ENCODE peak calls at places on chromosomes 5 and 9, in nine cellular contexts. One of them, this sample, is unnamed.

GRCh38 chr5:38994329-38994927 is 79.8 kb downstream of the RICTOR start:
- DNase-seq in activated CD8-positive, alpha-beta memory T cell treated with anti-CD3 and anti-CD28 coated beads, Interleukin-2, amount 10 ng/mL, durations not matched to agents 7 days and 5 days: no peak
- DNase-seq in AG10803: peak
- DNase-seq in posterior cingulate gyrus: no peak
- DNase-seq in frontal cortex: peak
- DNase-seq in KG1: no peak
- DNase-seq in heart right ventricle: no peak
- DNase-seq in HuH-7.5: no peak
- DNase-seq in EH: peak
- DNase-seq in this sample: no peak

GRCh38 chr9:122228191-122228905 is 409 bp downstream of the LHX6 start:
- DNase-seq in activated CD8-positive, alpha-beta memory T cell treated with anti-CD3 and anti-CD28 coated beads, Interleukin-2, amount 10 ng/mL, durations not matched to agents 7 days and 5 days: no peak
- DNase-seq in AG10803: no peak
- DNase-seq in posterior cingulate gyrus: no peak
- DNase-seq in frontal cortex: peak
- DNase-seq in KG1: no peak
- DNase-seq in heart right ventricle: no peak
- DNase-seq in HuH-7.5: no peak
- DNase-seq in EH: no peak
- DNase-seq in this sample: peak

GRCh38 chr5:1891391-1891790 is 8.7 kb upstream of the IRX4 start:
- DNase-seq in activated CD8-positive, alpha-beta memory T cell treated with anti-CD3 and anti-CD28 coated beads, Interleukin-2, amount 10 ng/mL, durations not matched to agents 7 days and 5 days: no peak
- DNase-seq in AG10803: no peak
- DNase-seq in posterior cingulate gyrus: no peak
- DNase-seq in frontal cortex: no peak
- DNase-seq in KG1: no peak
- DNase-seq in heart right ventricle: no peak
- DNase-seq in HuH-7.5: no peak
- DNase-seq in EH: no peak
- DNase-seq in this sample: no peak

GRCh38 chr9:90641868-90642558 is 611 bp downstream of the DIRAS2 start:
- DNase-seq in activated CD8-positive, alpha-beta memory T cell treated with anti-CD3 and anti-CD28 coated beads, Interleukin-2, amount 10 ng/mL, durations not matched to agents 7 days and 5 days: no peak
- DNase-seq in AG10803: no peak
- DNase-seq in posterior cingulate gyrus: peak
- DNase-seq in frontal cortex: no peak
- DNase-seq in KG1: no peak
- DNase-seq in heart right ventricle: no peak
- DNase-seq in HuH-7.5: no peak
- DNase-seq in EH: no peak
- DNase-seq in this sample: no peak

GRCh38 chr9:133429641-133430161 is 7.5 kb downstream of the ADAMTS13 start:
- DNase-seq in activated CD8-positive, alpha-beta memory T cell treated with anti-CD3 and anti-CD28 coated beads, Interleukin-2, amount 10 ng/mL, durations not matched to agents 7 days and 5 days: no peak
- DNase-seq in AG10803: no peak
- DNase-seq in posterior cingulate gyrus: no peak
- DNase-seq in frontal cortex: peak
- DNase-seq in KG1: no peak
- DNase-seq in heart right ventricle: peak
- DNase-seq in HuH-7.5: peak
- DNase-seq in EH: peak
- DNase-seq in this sample: no peak

GRCh38 chr5:125160787-125161502 is 414.5 kb upstream of the ZNF608 start:
- DNase-seq in activated CD8-positive, alpha-beta memory T cell treated with anti-CD3 and anti-CD28 coated beads, Interleukin-2, amount 10 ng/mL, durations not matched to agents 7 days and 5 days: no peak
- DNase-seq in AG10803: no peak
- DNase-seq in posterior cingulate gyrus: no peak
- DNase-seq in frontal cortex: no peak
- DNase-seq in KG1: no peak
- DNase-seq in heart right ventricle: no peak
- DNase-seq in HuH-7.5: no peak
- DNase-seq in EH: no peak
- DNase-seq in this sample: no peak

GRCh38 chr9:128115187-128116103 is 12.1 kb downstream of the PTGES2 start:
- DNase-seq in activated CD8-positive, alpha-beta memory T cell treated with anti-CD3 and anti-CD28 coated beads, Interleukin-2, amount 10 ng/mL, durations not matched to agents 7 days and 5 days: no peak
- DNase-seq in AG10803: no peak
- DNase-seq in posterior cingulate gyrus: peak
- DNase-seq in frontal cortex: no peak
- DNase-seq in KG1: no peak
- DNase-seq in heart right ventricle: no peak
- DNase-seq in HuH-7.5: peak
- DNase-seq in EH: no peak
- DNase-seq in this sample: no peak

GRCh38 chr5:171520300-171521170 is 101.1 kb downstream of the FGF18 start:
- DNase-seq in activated CD8-positive, alpha-beta memory T cell treated with anti-CD3 and anti-CD28 coated beads, Interleukin-2, amount 10 ng/mL, durations not matched to agents 7 days and 5 days: no peak
- DNase-seq in AG10803: peak
- DNase-seq in posterior cingulate gyrus: no peak
- DNase-seq in frontal cortex: peak
- DNase-seq in KG1: no peak
- DNase-seq in heart right ventricle: peak
- DNase-seq in HuH-7.5: no peak
- DNase-seq in EH: peak
- DNase-seq in this sample: no peak

GRCh38 chr9:126695186-126696090 is 81.7 kb downstream of the LMX1B start:
- DNase-seq in activated CD8-positive, alpha-beta memory T cell treated with anti-CD3 and anti-CD28 coated beads, Interleukin-2, amount 10 ng/mL, durations not matched to agents 7 days and 5 days: no peak
- DNase-seq in AG10803: no peak
- DNase-seq in posterior cingulate gyrus: no peak
- DNase-seq in frontal cortex: no peak
- DNase-seq in KG1: no peak
- DNase-seq in heart right ventricle: no peak
- DNase-seq in HuH-7.5: no peak
- DNase-seq in EH: no peak
- DNase-seq in this sample: no peak

GRCh38 chr9:38186372-38187115 is 117.5 kb upstream of the SHB start:
- DNase-seq in activated CD8-positive, alpha-beta memory T cell treated with anti-CD3 and anti-CD28 coated beads, Interleukin-2, amount 10 ng/mL, durations not matched to agents 7 days and 5 days: no peak
- DNase-seq in AG10803: no peak
- DNase-seq in posterior cingulate gyrus: no peak
- DNase-seq in frontal cortex: no peak
- DNase-seq in KG1: no peak
- DNase-seq in heart right ventricle: no peak
- DNase-seq in HuH-7.5: no peak
- DNase-seq in EH: no peak
- DNase-seq in this sample: no peak

GRCh38 chr9:135718616-135719015 is 16.6 kb downstream of the KCNT1 start:
- DNase-seq in activated CD8-positive, alpha-beta memory T cell treated with anti-CD3 and anti-CD28 coated beads, Interleukin-2, amount 10 ng/mL, durations not matched to agents 7 days and 5 days: no peak
- DNase-seq in AG10803: peak
- DNase-seq in posterior cingulate gyrus: peak
- DNase-seq in frontal cortex: no peak
- DNase-seq in KG1: no peak
- DNase-seq in heart right ventricle: no peak
- DNase-seq in HuH-7.5: no peak
- DNase-seq in EH: no peak
- DNase-seq in this sample: no peak

GRCh38 chr5:36444582-36444999 is 142.9 kb upstream of the RANBP3L start:
- DNase-seq in activated CD8-positive, alpha-beta memory T cell treated with anti-CD3 and anti-CD28 coated beads, Interleukin-2, amount 10 ng/mL, durations not matched to agents 7 days and 5 days: no peak
- DNase-seq in AG10803: peak
- DNase-seq in posterior cingulate gyrus: peak
- DNase-seq in frontal cortex: peak
- DNase-seq in KG1: no peak
- DNase-seq in heart right ventricle: no peak
- DNase-seq in HuH-7.5: no peak
- DNase-seq in EH: peak
- DNase-seq in this sample: peak